ENCODE peak calls at places on chromosomes 2 and 18, in four cellular contexts. One of them, this sample, is unnamed.

GRCh38 chr2:134202361-134202760 is 51.5 kb upstream of the MGAT5 start:
- DNase-seq in K562: no peak
- DNase-seq in H1: no peak
- DNase-seq in HepG2: no peak
- DNase-seq in this sample: no peak

GRCh38 chr18:62437520-62438329 is 85.1 kb upstream of the ZCCHC2 start:
- DNase-seq in H1: no peak
- DNase-seq in K562: peak; percentile 29
- DNase-seq in HepG2: no peak
- DNase-seq in this sample: no peak

GRCh38 chr2:17652681-17653080 is 100.9 kb downstream of the SMC6 start:
- DNase-seq in K562: no peak
- DNase-seq in HepG2: no peak
- DNase-seq in H1: no peak
- DNase-seq in this sample: no peak

GRCh38 chr2:43009448-43009847 is 217.0 kb downstream of the ZFP36L2 start:
- DNase-seq in HepG2: no peak
- DNase-seq in K562: no peak
- DNase-seq in H1: no peak
- DNase-seq in this sample: no peak

GRCh38 chr18:45353530-45353929 is 261.7 kb upstream of the SLC14A2 start:
- DNase-seq in HepG2: no peak
- DNase-seq in H1: no peak
- DNase-seq in K562: no peak
- DNase-seq in this sample: no peak

GRCh38 chr2:164824865-164825264 is 16.8 kb downstream of the COBLL1 start:
- DNase-seq in HepG2: no peak
- DNase-seq in K562: no peak
- DNase-seq in H1: no peak
- DNase-seq in this sample: no peak

GRCh38 chr2:104425850-104426581 is 427.9 kb upstream of the POU3F3 start:
- DNase-seq in K562: no peak
- DNase-seq in HepG2: no peak
- DNase-seq in H1: no peak
- DNase-seq in this sample: no peak

GRCh38 chr2:232892843-232893242 is 22.8 kb downstream of the SNORC start:
- DNase-seq in HepG2: no peak
- DNase-seq in H1: no peak
- DNase-seq in K562: no peak
- DNase-seq in this sample: no peak

GRCh38 chr18:47893047-47893446 is 37.4 kb downstream of the SMAD2 start:
- DNase-seq in K562: peak; percentile 21
- DNase-seq in H1: no peak
- DNase-seq in HepG2: no peak
- DNase-seq in this sample: no peak

GRCh38 chr2:48738806-48739205 is 16.7 kb downstream of the LHCGR start:
- DNase-seq in HepG2: no peak
- DNase-seq in H1: no peak
- DNase-seq in K562: no peak
- DNase-seq in this sample: no peak

GRCh38 chr2:238259085-238260020 is 19.5 kb upstream of the HES6 start:
- DNase-seq in K562: no peak
- DNase-seq in H1: no peak
- DNase-seq in HepG2: peak; percentile 34
- DNase-seq in this sample: peak; percentile 65

GRCh38 chr2:146262606-146263005 is 1582.2 kb upstream of the ACVR2A start:
- DNase-seq in K562: no peak
- DNase-seq in H1: no peak
- DNase-seq in HepG2: no peak
- DNase-seq in this sample: no peak

GRCh38 chr2:149562304-149562703 is 25.3 kb downstream of the MMADHC start:
- DNase-seq in H1: no peak
- DNase-seq in K562: no peak
- DNase-seq in HepG2: peak; percentile 47
- DNase-seq in this sample: peak; percentile 15

GRCh38 chr2:111201214-111201613 is 80.5 kb downstream of the BCL2L11 start:
- DNase-seq in H1: no peak
- DNase-seq in HepG2: no peak
- DNase-seq in K562: no peak
- DNase-seq in this sample: no peak

GRCh38 chr2:9166579-9167392 is 39.8 kb upstream of the ASAP2 start:
- DNase-seq in K562: no peak
- DNase-seq in HepG2: peak; percentile 47
- DNase-seq in H1: no peak
- DNase-seq in this sample: no peak

GRCh38 chr2:37625156-37625555 is 46.3 kb downstream of the CDC42EP3 start:
- DNase-seq in H1: no peak
- DNase-seq in HepG2: no peak
- DNase-seq in K562: no peak
- DNase-seq in this sample: no peak

GRCh38 chr18:58269931-58270330 is 225.9 kb downstream of the NEDD4L start:
- DNase-seq in HepG2: no peak
- DNase-seq in H1: no peak
- DNase-seq in K562: no peak
- DNase-seq in this sample: no peak

GRCh38 chr18:34457761-34458160 is 233.0 kb upstream of the NOL4 start:
- DNase-seq in H1: no peak
- DNase-seq in K562: no peak
- DNase-seq in HepG2: no peak
- DNase-seq in this sample: no peak

GRCh38 chr2:190467575-190468083 is 59.5 kb downstream of the MFSD6 start:
- DNase-seq in HepG2: no peak
- DNase-seq in K562: no peak
- DNase-seq in H1: no peak
- DNase-seq in this sample: no peak

GRCh38 chr2:212052412-212053159 is 486.0 kb downstream of the ERBB4 start:
- DNase-seq in HepG2: no peak
- DNase-seq in H1: no peak
- DNase-seq in K562: no peak
- DNase-seq in this sample: no peak

GRCh38 chr2:62452701-62453449 is 53.1 kb downstream of the TMEM17 start:
- DNase-seq in K562: no peak
- DNase-seq in H1: no peak
- DNase-seq in HepG2: no peak
- DNase-seq in this sample: no peak

GRCh38 chr2:148351439-148352143 is 293.0 kb upstream of the EPC2 start:
- DNase-seq in H1: no peak
- DNase-seq in HepG2: peak; percentile 31
- DNase-seq in K562: no peak
- DNase-seq in this sample: no peak

GRCh38 chr18:44715841-44716240 is 35.2 kb downstream of the SETBP1 start:
- DNase-seq in K562: no peak
- DNase-seq in HepG2: no peak
- DNase-seq in H1: no peak
- DNase-seq in this sample: no peak

GRCh38 chr2:44510246-44510645 is 148.5 kb downstream of the CAMKMT start:
- DNase-seq in H1: no peak
- DNase-seq in HepG2: no peak
- DNase-seq in K562: no peak
- DNase-seq in this sample: no peak

GRCh38 chr2:216539791-216540241 is 41.2 kb downstream of the RPL37A start:
- DNase-seq in H1: no peak
- DNase-seq in HepG2: no peak
- DNase-seq in K562: no peak
- DNase-seq in this sample: peak; percentile 26

GRCh38 chr2:125581561-125581960 is 1074.4 kb upstream of the GYPC start:
- DNase-seq in H1: no peak
- DNase-seq in K562: no peak
- DNase-seq in HepG2: no peak
- DNase-seq in this sample: no peak

GRCh38 chr18:69987870-69988269 is 40.2 kb upstream of the CD226 start:
- DNase-seq in H1: no peak
- DNase-seq in K562: no peak
- DNase-seq in HepG2: no peak
- DNase-seq in this sample: no peak

GRCh38 chr2:150570712-150571111 is 83.2 kb upstream of the RND3 start:
- DNase-seq in K562: no peak
- DNase-seq in HepG2: no peak
- DNase-seq in H1: no peak
- DNase-seq in this sample: no peak

GRCh38 chr2:219629976-219630695 is 2.7 kb downstream of the SLC4A3 start:
- DNase-seq in H1: no peak
- DNase-seq in K562: no peak
- DNase-seq in HepG2: no peak
- DNase-seq in this sample: no peak

GRCh38 chr18:59988098-59988706 is 88.4 kb downstream of the PMAIP1 start:
- DNase-seq in HepG2: peak; percentile 23
- DNase-seq in H1: no peak
- DNase-seq in K562: peak; percentile 21
- DNase-seq in this sample: peak; percentile 37

GRCh38 chr2:11024010-11024615 is 112.4 kb downstream of the KCNF1 start:
- DNase-seq in H1: no peak
- DNase-seq in HepG2: peak; percentile 14
- DNase-seq in K562: no peak
- DNase-seq in this sample: no peak

GRCh38 chr2:41966920-41967319 is 80.9 kb upstream of the PKDCC start:
- DNase-seq in HepG2: no peak
- DNase-seq in H1: no peak
- DNase-seq in K562: no peak
- DNase-seq in this sample: no peak

GRCh38 chr2:100786297-100786658 is 33.7 kb upstream of the NPAS2 start:
- DNase-seq in H1: no peak
- DNase-seq in K562: no peak
- DNase-seq in HepG2: no peak
- DNase-seq in this sample: peak; percentile 64

GRCh38 chr2:60738679-60739078 is 17.4 kb upstream of the PAPOLG start:
- DNase-seq in K562: no peak
- DNase-seq in HepG2: no peak
- DNase-seq in H1: no peak
- DNase-seq in this sample: no peak

DNA sequence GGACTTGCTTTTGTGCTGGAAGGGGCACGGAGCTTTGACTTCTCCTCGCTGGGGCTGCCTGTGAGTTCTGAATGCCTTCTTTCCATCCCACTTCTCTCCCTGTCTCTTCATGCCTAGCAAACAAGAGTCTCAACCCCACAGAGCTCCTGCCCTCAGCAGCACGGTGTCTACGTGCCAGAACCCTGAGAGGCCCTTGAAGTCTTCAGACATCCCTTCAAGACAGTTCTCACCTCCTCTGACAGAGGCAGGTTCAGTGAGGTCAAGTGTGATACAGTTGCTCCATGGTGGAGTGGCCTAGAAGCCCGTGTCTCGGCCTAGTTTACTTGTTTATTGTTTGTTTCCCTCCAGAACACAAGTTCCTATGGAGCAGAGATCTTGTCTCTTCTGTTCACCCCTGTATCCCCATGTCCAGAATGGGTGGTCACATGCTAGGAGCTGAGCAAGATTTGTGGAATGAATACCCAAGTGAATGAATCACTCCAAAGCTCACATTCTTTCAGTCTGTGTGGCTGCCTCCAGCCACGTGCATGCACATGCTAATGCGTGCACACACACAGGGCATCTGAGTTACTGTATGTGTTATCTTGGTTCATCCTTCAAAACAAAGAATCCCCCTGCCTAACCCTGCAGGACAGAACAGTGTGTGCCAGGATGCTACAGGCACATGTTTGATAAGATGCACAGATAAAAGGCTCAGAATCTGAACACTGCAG is 391.7 kb downstream of the NBAS start:
- DNase-seq in H1: no peak
- DNase-seq in HepG2: peak; percentile 56
- DNase-seq in K562: no peak
- DNase-seq in this sample: no peak
- TF ChIP-seq JUND in H1: no peak
- TF ChIP-seq JUND in HepG2: no peak
- TF ChIP-seq JUND in K562: no peak
- TF ChIP-seq JUND in this sample: no peak

GRCh38 chr18:79805926-79806487 is 8.3 kb downstream of the KCNG2 start:
- DNase-seq in HepG2: no peak
- DNase-seq in H1: no peak
- DNase-seq in K562: no peak
- DNase-seq in this sample: no peak

GRCh38 chr18:79805211-79805862 is 7.6 kb downstream of the KCNG2 start:
- DNase-seq in HepG2: no peak
- DNase-seq in K562: no peak
- DNase-seq in H1: no peak
- DNase-seq in this sample: no peak

GRCh38 chr18:79812052-79812451 is 14.3 kb downstream of the KCNG2 start:
- DNase-seq in HepG2: no peak
- DNase-seq in H1: no peak
- DNase-seq in K562: no peak
- DNase-seq in this sample: no peak

GRCh38 chr18:79806976-79807841 is 9.5 kb downstream of the KCNG2 start:
- DNase-seq in K562: no peak
- DNase-seq in H1: no peak
- DNase-seq in HepG2: no peak
- DNase-seq in this sample: no peak

GRCh38 chr18:79809482-79810192 is 11.9 kb downstream of the KCNG2 start:
- DNase-seq in H1: no peak
- DNase-seq in K562: no peak
- DNase-seq in HepG2: no peak
- DNase-seq in this sample: no peak
- TF ChIP-seq JUND in H1: no peak
- TF ChIP-seq JUND in K562: no peak
- TF ChIP-seq JUND in HepG2: no peak
- TF ChIP-seq JUND in this sample: no peak

GRCh38 chr2:221999702-222000101 is 299.1 kb downstream of the PAX3 start:
- DNase-seq in K562: no peak
- DNase-seq in H1: no peak
- DNase-seq in HepG2: no peak
- DNase-seq in this sample: no peak
- TF ChIP-seq JUND in K562: no peak
- TF ChIP-seq JUND in H1: no peak
- TF ChIP-seq JUND in HepG2: no peak
- TF ChIP-seq JUND in this sample: no peak

GRCh38 chr2:191565647-191566198 is 112.2 kb upstream of the NABP1 start:
- DNase-seq in H1: no peak
- DNase-seq in HepG2: no peak
- DNase-seq in K562: peak; percentile 31
- DNase-seq in this sample: no peak

GRCh38 chr2:191557841-191558240 is 120.1 kb upstream of the NABP1 start:
- DNase-seq in HepG2: no peak
- DNase-seq in H1: no peak
- DNase-seq in K562: peak; percentile 70
- DNase-seq in this sample: no peak

GRCh38 chr2:191559569-191559968 is 118.4 kb upstream of the NABP1 start:
- DNase-seq in K562: no peak
- DNase-seq in HepG2: no peak
- DNase-seq in H1: no peak
- DNase-seq in this sample: no peak

GRCh38 chr2:191556463-191556862 is 121.5 kb upstream of the NABP1 start:
- DNase-seq in HepG2: no peak
- DNase-seq in H1: no peak
- DNase-seq in K562: no peak
- DNase-seq in this sample: no peak

DNA sequence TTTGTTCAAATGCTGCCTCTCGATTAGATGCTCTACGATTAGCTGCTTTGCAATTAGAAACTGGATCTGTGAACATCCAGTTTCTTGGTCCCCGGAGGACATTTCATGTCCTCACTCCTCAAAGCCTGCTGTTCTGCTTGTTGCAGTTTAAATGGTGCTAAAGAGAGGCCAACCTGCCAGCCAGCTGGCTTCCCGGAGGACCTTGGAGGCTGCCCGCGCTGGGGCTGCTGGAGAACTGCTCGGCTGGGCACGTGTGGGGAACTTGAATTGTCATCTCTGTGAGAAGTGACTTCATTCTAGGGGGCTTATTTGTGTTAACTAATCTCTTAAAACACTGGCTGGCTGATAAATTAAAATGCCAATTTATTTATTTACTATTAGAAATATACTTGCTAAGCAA is 117.3 kb upstream of the NABP1 start:
- DNase-seq in H1: no peak
- DNase-seq in HepG2: no peak
- DNase-seq in K562: no peak
- DNase-seq in this sample: no peak
- TF ChIP-seq JUND in H1: no peak
- TF ChIP-seq JUND in HepG2: no peak
- TF ChIP-seq JUND in K562: no peak
- TF ChIP-seq JUND in this sample: no peak

This sample was measured in T47D.